ENCODE peak calls at places on chromosomes 11 and 22, in ten cellular contexts. One of them, this sample, is unnamed.

GRCh38 chr11:2666828-2667570 is 32.8 kb downstream of the KCNQ1OT1 start:
- DNase-seq in PC-9: no peak
- DNase-seq in stimulated activated naive CD8-positive, alpha-beta T cell treated with anti-CD3 and anti-CD28 coated beads, Interleukin-15, Interleukin-2, amounts not matched to agents 100 U/mL and 50 U/mL, for 24 hours: no peak
- DNase-seq in EL: no peak
- DNase-seq in amygdala: no peak
- DNase-seq in Peyer's patch: peak
- DNase-seq in HAP-1: peak
- DNase-seq in NCI-H345: no peak
- DNase-seq in amniotic epithelial cell: no peak
- DNase-seq in T-helper 2 cell: no peak
- DNase-seq in this sample: no peak

GRCh38 chr11:43376594-43376993 is 17.9 kb downstream of the TTC17 start:
- DNase-seq in amniotic epithelial cell: peak
- DNase-seq in HAP-1: no peak
- DNase-seq in stimulated activated naive CD8-positive, alpha-beta T cell treated with anti-CD3 and anti-CD28 coated beads, Interleukin-15, Interleukin-2, amounts not matched to agents 100 U/mL and 50 U/mL, for 24 hours: no peak
- DNase-seq in T-helper 2 cell: no peak
- DNase-seq in PC-9: peak
- DNase-seq in NCI-H345: no peak
- DNase-seq in EL: peak
- DNase-seq in amygdala: no peak
- DNase-seq in Peyer's patch: no peak
- DNase-seq in this sample: no peak

GRCh38 chr11:45369294-45369693 is 83.2 kb upstream of the SYT13 start:
- DNase-seq in EL: no peak
- DNase-seq in NCI-H345: no peak
- DNase-seq in amniotic epithelial cell: no peak
- DNase-seq in HAP-1: no peak
- DNase-seq in stimulated activated naive CD8-positive, alpha-beta T cell treated with anti-CD3 and anti-CD28 coated beads, Interleukin-15, Interleukin-2, amounts not matched to agents 100 U/mL and 50 U/mL, for 24 hours: no peak
- DNase-seq in amygdala: no peak
- DNase-seq in T-helper 2 cell: no peak
- DNase-seq in Peyer's patch: no peak
- DNase-seq in PC-9: no peak
- DNase-seq in this sample: no peak

GRCh38 chr22:42317691-42318547 is 47.5 kb upstream of the TCF20 start:
- DNase-seq in EL: no peak
- DNase-seq in T-helper 2 cell: no peak
- DNase-seq in NCI-H345: peak
- DNase-seq in HAP-1: no peak
- DNase-seq in Peyer's patch: no peak
- DNase-seq in stimulated activated naive CD8-positive, alpha-beta T cell treated with anti-CD3 and anti-CD28 coated beads, Interleukin-15, Interleukin-2, amounts not matched to agents 100 U/mL and 50 U/mL, for 24 hours: no peak
- DNase-seq in amniotic epithelial cell: no peak
- DNase-seq in amygdala: peak
- DNase-seq in PC-9: no peak
- DNase-seq in this sample: no peak

GRCh38 chr22:49239264-49240015 is 588.2 kb downstream of the BRD1 start:
- DNase-seq in PC-9: no peak
- DNase-seq in T-helper 2 cell: no peak
- DNase-seq in HAP-1: no peak
- DNase-seq in NCI-H345: no peak
- DNase-seq in stimulated activated naive CD8-positive, alpha-beta T cell treated with anti-CD3 and anti-CD28 coated beads, Interleukin-15, Interleukin-2, amounts not matched to agents 100 U/mL and 50 U/mL, for 24 hours: no peak
- DNase-seq in Peyer's patch: no peak
- DNase-seq in amniotic epithelial cell: no peak
- DNase-seq in EL: no peak
- DNase-seq in amygdala: no peak
- DNase-seq in this sample: no peak

GRCh38 chr22:23763579-23764331 is 965 bp downstream of the C22orf15 start:
- DNase-seq in PC-9: no peak
- DNase-seq in Peyer's patch: peak
- DNase-seq in amniotic epithelial cell: no peak
- DNase-seq in T-helper 2 cell: no peak
- DNase-seq in EL: no peak
- DNase-seq in stimulated activated naive CD8-positive, alpha-beta T cell treated with anti-CD3 and anti-CD28 coated beads, Interleukin-15, Interleukin-2, amounts not matched to agents 100 U/mL and 50 U/mL, for 24 hours: peak
- DNase-seq in amygdala: no peak
- DNase-seq in HAP-1: no peak
- DNase-seq in NCI-H345: no peak
- DNase-seq in this sample: no peak

GRCh38 chr11:7593476-7593875 is 79.7 kb downstream of the PPFIBP2 start:
- DNase-seq in amniotic epithelial cell: no peak
- DNase-seq in PC-9: no peak
- DNase-seq in T-helper 2 cell: no peak
- DNase-seq in NCI-H345: no peak
- DNase-seq in amygdala: no peak
- DNase-seq in stimulated activated naive CD8-positive, alpha-beta T cell treated with anti-CD3 and anti-CD28 coated beads, Interleukin-15, Interleukin-2, amounts not matched to agents 100 U/mL and 50 U/mL, for 24 hours: no peak
- DNase-seq in HAP-1: peak
- DNase-seq in Peyer's patch: no peak
- DNase-seq in EL: no peak
- DNase-seq in this sample: no peak

GRCh38 chr22:23834830-23835772 is 3.7 kb downstream of the DERL3 start:
- DNase-seq in HAP-1: no peak
- DNase-seq in EL: no peak
- DNase-seq in amniotic epithelial cell: no peak
- DNase-seq in T-helper 2 cell: no peak
- DNase-seq in amygdala: peak
- DNase-seq in PC-9: no peak
- DNase-seq in NCI-H345: no peak
- DNase-seq in Peyer's patch: peak
- DNase-seq in stimulated activated naive CD8-positive, alpha-beta T cell treated with anti-CD3 and anti-CD28 coated beads, Interleukin-15, Interleukin-2, amounts not matched to agents 100 U/mL and 50 U/mL, for 24 hours: no peak
- DNase-seq in this sample: no peak

GRCh38 chr11:117984471-117984870 is 1.7 kb upstream of the IL10RA start:
- DNase-seq in stimulated activated naive CD8-positive, alpha-beta T cell treated with anti-CD3 and anti-CD28 coated beads, Interleukin-15, Interleukin-2, amounts not matched to agents 100 U/mL and 50 U/mL, for 24 hours: no peak
- DNase-seq in NCI-H345: no peak
- DNase-seq in EL: no peak
- DNase-seq in HAP-1: no peak
- DNase-seq in T-helper 2 cell: no peak
- DNase-seq in amygdala: no peak
- DNase-seq in PC-9: no peak
- DNase-seq in Peyer's patch: no peak
- DNase-seq in amniotic epithelial cell: peak
- DNase-seq in this sample: no peak

GRCh38 chr11:73757598-73757997 is 3.3 kb downstream of the RAB6A start:
- DNase-seq in EL: no peak
- DNase-seq in Peyer's patch: no peak
- DNase-seq in PC-9: no peak
- DNase-seq in amniotic epithelial cell: peak
- DNase-seq in T-helper 2 cell: no peak
- DNase-seq in stimulated activated naive CD8-positive, alpha-beta T cell treated with anti-CD3 and anti-CD28 coated beads, Interleukin-15, Interleukin-2, amounts not matched to agents 100 U/mL and 50 U/mL, for 24 hours: no peak
- DNase-seq in NCI-H345: no peak
- DNase-seq in HAP-1: no peak
- DNase-seq in amygdala: no peak
- DNase-seq in this sample: no peak

GRCh38 chr11:46356911-46357482 is 9.7 kb downstream of the DGKZ start:
- DNase-seq in Peyer's patch: no peak
- DNase-seq in NCI-H345: no peak
- DNase-seq in T-helper 2 cell: no peak
- DNase-seq in PC-9: no peak
- DNase-seq in HAP-1: no peak
- DNase-seq in EL: peak
- DNase-seq in stimulated activated naive CD8-positive, alpha-beta T cell treated with anti-CD3 and anti-CD28 coated beads, Interleukin-15, Interleukin-2, amounts not matched to agents 100 U/mL and 50 U/mL, for 24 hours: no peak
- DNase-seq in amygdala: no peak
- DNase-seq in amniotic epithelial cell: peak
- DNase-seq in this sample: no peak

GRCh38 chr11:118291453-118291852 is 13.1 kb upstream of the CD3E start:
- DNase-seq in amniotic epithelial cell: no peak
- DNase-seq in Peyer's patch: no peak
- DNase-seq in T-helper 2 cell: no peak
- DNase-seq in stimulated activated naive CD8-positive, alpha-beta T cell treated with anti-CD3 and anti-CD28 coated beads, Interleukin-15, Interleukin-2, amounts not matched to agents 100 U/mL and 50 U/mL, for 24 hours: no peak
- DNase-seq in NCI-H345: no peak
- DNase-seq in HAP-1: no peak
- DNase-seq in EL: no peak
- DNase-seq in amygdala: no peak
- DNase-seq in PC-9: no peak
- DNase-seq in this sample: no peak

GRCh38 chr11:7573558-7574296 is 59.9 kb downstream of the PPFIBP2 start:
- DNase-seq in stimulated activated naive CD8-positive, alpha-beta T cell treated with anti-CD3 and anti-CD28 coated beads, Interleukin-15, Interleukin-2, amounts not matched to agents 100 U/mL and 50 U/mL, for 24 hours: no peak
- DNase-seq in NCI-H345: no peak
- DNase-seq in EL: no peak
- DNase-seq in amygdala: no peak
- DNase-seq in PC-9: peak
- DNase-seq in T-helper 2 cell: no peak
- DNase-seq in amniotic epithelial cell: no peak
- DNase-seq in HAP-1: no peak
- DNase-seq in Peyer's patch: peak
- DNase-seq in this sample: no peak

GRCh38 chr22:47567741-47568140 is 805.3 kb downstream of the TBC1D22A start:
- DNase-seq in amniotic epithelial cell: no peak
- DNase-seq in amygdala: no peak
- DNase-seq in T-helper 2 cell: no peak
- DNase-seq in HAP-1: no peak
- DNase-seq in NCI-H345: no peak
- DNase-seq in PC-9: no peak
- DNase-seq in stimulated activated naive CD8-positive, alpha-beta T cell treated with anti-CD3 and anti-CD28 coated beads, Interleukin-15, Interleukin-2, amounts not matched to agents 100 U/mL and 50 U/mL, for 24 hours: no peak
- DNase-seq in EL: no peak
- DNase-seq in Peyer's patch: no peak
- DNase-seq in this sample: no peak

GRCh38 chr22:39522567-39523300 is 2.4 kb downstream of the ATF4 start:
- DNase-seq in PC-9: peak
- DNase-seq in NCI-H345: peak
- DNase-seq in EL: peak
- DNase-seq in amygdala: peak
- DNase-seq in Peyer's patch: no peak
- DNase-seq in HAP-1: peak
- DNase-seq in amniotic epithelial cell: peak
- DNase-seq in T-helper 2 cell: no peak
- DNase-seq in stimulated activated naive CD8-positive, alpha-beta T cell treated with anti-CD3 and anti-CD28 coated beads, Interleukin-15, Interleukin-2, amounts not matched to agents 100 U/mL and 50 U/mL, for 24 hours: peak
- DNase-seq in this sample: peak

GRCh38 chr11:91435694-91436375 is 788.8 kb upstream of the FAT3 start:
- DNase-seq in EL: no peak
- DNase-seq in PC-9: no peak
- DNase-seq in HAP-1: peak
- DNase-seq in Peyer's patch: no peak
- DNase-seq in NCI-H345: no peak
- DNase-seq in amygdala: no peak
- DNase-seq in amniotic epithelial cell: no peak
- DNase-seq in stimulated activated naive CD8-positive, alpha-beta T cell treated with anti-CD3 and anti-CD28 coated beads, Interleukin-15, Interleukin-2, amounts not matched to agents 100 U/mL and 50 U/mL, for 24 hours: no peak
- DNase-seq in T-helper 2 cell: no peak
- DNase-seq in this sample: no peak